ENCODE peak calls at places on chromosomes 13 and 19, in four cellular contexts. One of them, this sample, is unnamed.

GRCh38 chr19:42657551-42657950 is 62.8 kb upstream of the CEACAM8 start:
- DNase-seq in fibroblast of mammary gland: peak
- DNase-seq in lower leg skin: no peak
- DNase-seq in GM23338: no peak
- DNase-seq in this sample: no peak

GRCh38 chr19:18756896-18757295 is 34.2 kb downstream of the COMP start:
- DNase-seq in fibroblast of mammary gland: no peak
- DNase-seq in lower leg skin: no peak
- DNase-seq in GM23338: no peak
- DNase-seq in this sample: no peak

GRCh38 chr19:33102893-33103292 is 21.9 kb downstream of the GPATCH1 start:
- DNase-seq in fibroblast of mammary gland: no peak
- DNase-seq in lower leg skin: no peak
- DNase-seq in GM23338: no peak
- DNase-seq in this sample: no peak

GRCh38 chr13:77521595-77522367 is 13.7 kb upstream of the SCEL start:
- DNase-seq in fibroblast of mammary gland: peak
- DNase-seq in lower leg skin: no peak
- DNase-seq in GM23338: peak
- DNase-seq in this sample: no peak

GRCh38 chr13:99033814-99034213 is 56.0 kb upstream of the DOCK9 start:
- DNase-seq in fibroblast of mammary gland: peak
- DNase-seq in lower leg skin: no peak
- DNase-seq in GM23338: peak
- DNase-seq in this sample: no peak

GRCh38 chr13:94362411-94362909 is 117.0 kb downstream of the DCT start:
- DNase-seq in fibroblast of mammary gland: peak
- DNase-seq in lower leg skin: peak
- DNase-seq in GM23338: peak
- DNase-seq in this sample: peak

GRCh38 chr13:79392882-79393563 is 13.0 kb downstream of the RBM26 start:
- DNase-seq in fibroblast of mammary gland: peak
- DNase-seq in lower leg skin: no peak
- DNase-seq in GM23338: no peak
- DNase-seq in this sample: no peak

GRCh38 chr13:80160110-80160509 is 180.8 kb downstream of the SPRY2 start:
- DNase-seq in fibroblast of mammary gland: no peak
- DNase-seq in lower leg skin: no peak
- DNase-seq in GM23338: no peak
- DNase-seq in this sample: no peak

GRCh38 chr13:76925115-76925514 is 23.2 kb upstream of the ACOD1 start:
- DNase-seq in fibroblast of mammary gland: no peak
- DNase-seq in lower leg skin: no peak
- DNase-seq in GM23338: no peak
- DNase-seq in this sample: no peak

GRCh38 chr13:43963726-43964125 is 84.0 kb downstream of the LACC1 start:
- DNase-seq in fibroblast of mammary gland: no peak
- DNase-seq in lower leg skin: no peak
- DNase-seq in GM23338: peak
- DNase-seq in this sample: no peak
- TF ChIP-seq CTCF in fibroblast of mammary gland: peak
- TF ChIP-seq CTCF in lower leg skin: no peak
- TF ChIP-seq CTCF in GM23338: peak
- TF ChIP-seq CTCF in this sample: no peak

GRCh38 chr19:50978772-50979390 is 4.8 kb downstream of the KLK7 start:
- DNase-seq in fibroblast of mammary gland: no peak
- DNase-seq in lower leg skin: no peak
- DNase-seq in GM23338: no peak
- DNase-seq in this sample: no peak
- TF ChIP-seq CTCF in fibroblast of mammary gland: no peak
- TF ChIP-seq CTCF in lower leg skin: no peak
- TF ChIP-seq CTCF in GM23338: no peak
- TF ChIP-seq CTCF in this sample: no peak

GRCh38 chr19:3692141-3693029 is 7.9 kb downstream of the PIP5K1C start:
- DNase-seq in fibroblast of mammary gland: no peak
- DNase-seq in lower leg skin: no peak
- DNase-seq in GM23338: no peak
- DNase-seq in this sample: no peak
- TF ChIP-seq CTCF in fibroblast of mammary gland: peak
- TF ChIP-seq CTCF in lower leg skin: no peak
- TF ChIP-seq CTCF in GM23338: peak
- TF ChIP-seq CTCF in this sample: peak

GRCh38 chr19:53906211-53907192 is 2.6 kb upstream of the CACNG7 start:
- DNase-seq in fibroblast of mammary gland: peak
- DNase-seq in lower leg skin: no peak
- DNase-seq in GM23338: peak
- DNase-seq in this sample: no peak
- TF ChIP-seq CTCF in fibroblast of mammary gland: peak
- TF ChIP-seq CTCF in lower leg skin: no peak
- TF ChIP-seq CTCF in GM23338: peak
- TF ChIP-seq CTCF in this sample: peak